ENCODE peak calls at places on chromosomes 2 and 18, in ten cellular contexts. Q is nephron progenitor cell, K is mucosa of descending colon, G is mesothelial cell of epicardium, X is endodermal cell, C is BJ, F is astrocyte of the spinal cord, P is tibial nerve, E is cardiac muscle cell, M is pancreas. I is an unnamed sample.
A peak's percentile ranks its signal among the peaks of the same experiment; 100 is the strongest.

GRCh38 chr2:23620841-23621341 is 235.9 kb downstream of the KLHL29 start:
- DNase-seq in G (no peak), M (no peak), K (no peak), E (peak; percentile 60), C (no peak), X (no peak), F (peak; percentile 30), Q (no peak), P (no peak), I (no peak)

GRCh38 chr2:100391735-100392515 is 25.5 kb downstream of the CHST10 start:
- DNase-seq in P (no peak), E (no peak), K (no peak), Q (no peak), F (no peak), C (no peak), M (no peak), G (no peak), X (no peak), I (no peak)

GRCh38 chr2:3648652-3649177 is 9.3 kb upstream of the ALLC start:
- DNase-seq in Q (no peak), P (no peak), K (no peak), E (no peak), X (no peak), F (no peak), C (no peak), G (no peak), M (no peak), I (no peak)

GRCh38 chr18:70085641-70086040 is 119.8 kb downstream of the RTTN start:
- DNase-seq in C (no peak), M (no peak), X (no peak), G (no peak), F (no peak), P (no peak), Q (no peak), E (no peak), K (no peak), I (no peak)

GRCh38 chr2:44778221-44778654 is 163.3 kb upstream of the SIX3 start:
- DNase-seq in M (no peak), Q (peak; percentile 30), P (no peak), C (no peak), F (no peak), E (peak; percentile 36), X (peak; percentile 75), K (no peak), G (no peak), I (no peak)

GRCh38 chr2:228541794-228542193 is 360.3 kb upstream of the SPHKAP start:
- DNase-seq in F (peak; percentile 58), Q (no peak), P (no peak), K (no peak), E (no peak), G (no peak), M (no peak), X (no peak), C (no peak), I (peak; percentile 44)

GRCh38 chr2:16174693-16175045 is 234.3 kb downstream of the MYCN start:
- DNase-seq in G (no peak), F (no peak), E (no peak), Q (no peak), X (no peak), P (no peak), M (no peak), C (no peak), K (no peak), I (no peak)

GRCh38 chr2:149160701-149161217 is 122.3 kb downstream of the LYPD6B start:
- DNase-seq in P (no peak), F (no peak), C (no peak), Q (peak; percentile 26), G (no peak), X (no peak), E (peak; percentile 29), M (no peak), K (no peak), I (no peak)

GRCh38 chr2:141508086-141508749 is 622.6 kb downstream of the LRP1B start:
- DNase-seq in P (no peak), M (no peak), E (no peak), Q (no peak), K (no peak), F (no peak), C (no peak), G (no peak), X (no peak), I (no peak)

GRCh38 chr18:60113396-60113795 is 213.6 kb downstream of the PMAIP1 start:
- DNase-seq in K (no peak), M (no peak), Q (no peak), F (no peak), E (no peak), P (no peak), X (no peak), C (no peak), G (no peak), I (no peak)

GRCh38 chr2:218745160-218745558 is 34.5 kb downstream of the TTLL4 start:
- DNase-seq in M (peak; percentile 43), C (no peak), P (peak; percentile 23), X (no peak), K (no peak), F (no peak), Q (no peak), G (no peak), E (no peak), I (no peak)
- TF ChIP-seq CTCF in M (no peak), C (no peak), P (no peak), X (no peak), K (no peak), F (no peak), Q (no peak), G (no peak), E (no peak), I (no peak)

DNA sequence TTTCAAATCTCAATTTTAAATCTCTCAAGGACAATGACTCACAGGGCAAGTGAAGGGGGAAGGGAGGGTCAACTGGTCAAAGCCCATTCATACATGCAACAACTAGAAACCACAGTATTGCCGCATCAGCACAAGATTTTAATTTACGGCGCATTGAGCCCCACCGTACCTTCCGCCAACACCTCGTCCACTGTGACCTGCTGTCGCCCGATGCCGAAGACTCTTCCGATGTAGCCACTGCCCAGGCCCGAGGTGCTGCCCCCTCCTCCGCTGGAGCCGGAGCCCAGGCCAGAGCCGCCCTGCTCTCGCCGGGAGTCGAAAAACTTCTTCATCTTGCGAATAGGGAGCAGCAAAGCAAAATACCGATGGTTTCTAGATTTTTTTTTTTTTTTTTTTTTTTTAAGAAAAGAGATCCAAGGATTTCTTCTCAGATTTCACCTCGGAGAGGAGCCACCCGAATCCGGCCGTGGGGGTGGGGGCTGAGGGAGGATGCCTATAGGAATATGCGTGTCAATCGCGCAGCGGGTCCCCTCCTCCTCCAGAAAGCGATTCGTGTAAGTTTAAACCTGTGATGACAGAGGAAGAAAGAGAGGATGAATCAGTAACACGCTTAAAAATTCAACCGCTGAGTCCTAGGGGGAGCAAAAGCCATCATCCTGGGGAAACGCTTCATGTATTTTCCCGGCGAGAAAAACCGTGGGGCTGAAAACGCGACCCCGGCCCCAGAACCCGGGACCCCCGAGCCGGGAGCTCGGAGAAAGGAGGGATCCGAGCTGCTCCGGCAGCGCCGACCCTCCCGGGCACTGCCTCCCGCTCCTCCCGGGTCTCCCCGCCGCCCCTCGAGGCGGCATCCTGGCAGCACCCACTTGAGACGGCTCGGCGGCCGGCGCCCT is 584 bp downstream of the AAK1 start:
- DNase-seq in P (no peak), E (peak; percentile 73), K (peak; percentile 70), Q (peak; percentile 67), G (peak; percentile 57), C (no peak), X (peak; percentile 79), F (peak; percentile 82), M (peak; percentile 71), I (peak; percentile 76)
- TF ChIP-seq CTCF in P (no peak), E (peak; percentile 6), K (no peak), Q (no peak), G (no peak), C (no peak), X (no peak), F (no peak), M (no peak), I (no peak)

GRCh38 chr18:4125939-4126250 is 329.2 kb downstream of the DLGAP1 start:
- DNase-seq in F (no peak), Q (no peak), C (no peak), E (no peak), K (no peak), G (no peak), P (no peak), M (no peak), X (no peak), I (no peak)

GRCh38 chr18:4126939-4127338 is 328.2 kb downstream of the DLGAP1 start:
- DNase-seq in E (no peak), M (no peak), Q (no peak), G (no peak), F (no peak), K (no peak), C (no peak), P (no peak), X (no peak), I (no peak)

GRCh38 chr18:4125246-4125938 is 329.7 kb downstream of the DLGAP1 start:
- DNase-seq in G (no peak), M (no peak), Q (no peak), F (peak; percentile 69), K (no peak), P (peak; percentile 27), C (no peak), X (peak; percentile 73), E (no peak), I (no peak)

GRCh38 chr18:4134691-4135090 is 320.4 kb downstream of the DLGAP1 start:
- DNase-seq in Q (no peak), P (no peak), E (no peak), C (no peak), F (no peak), M (no peak), G (no peak), K (no peak), X (no peak), I (no peak)

DNA sequence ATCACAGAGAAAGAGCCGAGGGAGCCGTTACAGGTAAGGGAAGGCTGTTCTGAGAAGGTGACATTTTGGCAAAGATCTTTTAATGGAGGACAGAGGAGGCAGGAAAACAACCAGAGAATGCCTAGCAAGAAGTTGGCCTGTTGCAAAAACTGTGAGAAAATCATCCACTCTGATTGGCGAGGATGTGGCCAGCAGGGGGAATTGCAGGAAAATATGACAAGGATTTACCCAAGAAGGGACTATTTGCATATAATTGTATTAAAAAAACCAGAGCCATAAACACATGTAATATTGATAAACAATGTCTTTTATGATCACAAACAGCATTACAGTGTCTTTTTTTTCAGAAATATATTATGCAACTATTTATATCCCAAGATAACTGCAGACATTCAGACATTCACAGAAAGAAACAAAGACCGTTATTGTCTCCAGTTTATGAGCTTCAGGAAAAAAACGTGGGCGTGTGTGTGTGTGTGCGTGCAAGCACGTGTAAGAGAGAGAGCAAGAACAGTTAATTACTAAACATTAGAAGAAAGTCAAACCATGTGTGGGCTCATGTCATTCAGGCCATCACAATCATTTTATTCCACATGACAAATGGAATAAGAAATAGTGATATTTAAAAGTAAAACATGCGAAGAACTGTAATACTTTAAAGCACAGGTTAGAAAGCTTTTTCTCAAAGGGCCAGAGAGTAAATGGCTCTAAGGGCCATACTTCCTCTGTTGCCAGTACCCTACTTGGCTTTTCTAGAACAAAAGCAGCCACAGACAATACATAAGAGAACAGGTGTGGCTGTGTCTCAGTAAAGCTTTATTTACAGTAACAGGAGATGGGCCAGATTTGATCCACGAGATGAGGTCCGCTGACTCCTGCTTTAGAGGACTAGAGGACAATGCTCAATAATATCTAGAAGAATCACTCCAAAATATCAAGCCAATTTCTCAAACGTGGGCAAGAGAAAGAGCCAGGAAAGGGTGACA is 324.1 kb downstream of the DLGAP1 start:
- DNase-seq in K (no peak), Q (no peak), G (no peak), P (no peak), F (no peak), C (no peak), E (no peak), X (no peak), M (no peak), I (no peak)
- TF ChIP-seq CTCF in K (no peak), Q (no peak), G (no peak), P (no peak), F (no peak), C (no peak), E (no peak), X (peak; percentile 49), M (no peak), I (no peak)

GRCh38 chr2:53740170-53740569 is 27.4 kb upstream of the CHAC2 start:
- DNase-seq in P (no peak), C (no peak), G (no peak), F (peak; percentile 58), Q (no peak), M (no peak), X (no peak), K (no peak), E (peak; percentile 13), I (peak; percentile 26)
- TF ChIP-seq CTCF in P (peak; percentile 4), C (peak; percentile 44), G (no peak), F (peak; percentile 44), Q (peak; percentile 14), M (no peak), X (peak; percentile 70), K (no peak), E (peak; percentile 49), I (peak; percentile 54)

I was measured in MCF 10A.